ENCODE peak calls at places on chromosomes 12 and 14, in six cellular contexts. L, Z, V, W, P and H are unnamed samples.

GRCh38 chr12:127386723-127387122 is 880.2 kb upstream of the TMEM132C start:
- DNase-seq in L (no peak), P (no peak), W (no peak), V (no peak), Z (no peak), H (no peak)

GRCh38 chr14:50067723-50068495 is 48.5 kb downstream of the VCPKMT start:
- DNase-seq in L (no peak), W (peak), Z (no peak), V (no peak), P (no peak), H (no peak)

GRCh38 chr12:111687255-111687654 is 1.4 kb downstream of the ACAD10 start:
- DNase-seq in V (no peak), P (no peak), Z (no peak), L (no peak), W (peak), H (no peak)

GRCh38 chr12:15074351-15074750 is 101.5 kb downstream of the PDE6H start:
- DNase-seq in Z (no peak), P (no peak), V (no peak), L (no peak), W (no peak), H (no peak)

GRCh38 chr14:103067231-103067954 is 10.0 kb upstream of the CDC42BPB start:
- DNase-seq in P (no peak), L (peak), V (no peak), Z (no peak), W (peak), H (no peak)

GRCh38 chr14:89373185-89373584 is 43.8 kb downstream of the FOXN3 start:
- DNase-seq in W (no peak), V (no peak), P (no peak), Z (no peak), L (no peak), H (no peak)

GRCh38 chr14:33956640-33957039 is 5.8 kb upstream of the EGLN3 start:
- DNase-seq in W (no peak), L (no peak), Z (no peak), V (no peak), P (no peak), H (no peak)

GRCh38 chr14:101473045-101473729 is 88.1 kb upstream of the DIO3 start:
- DNase-seq in P (peak), V (no peak), Z (no peak), L (peak), W (no peak), H (no peak)

GRCh38 chr14:50835280-50835679 is 4.3 kb upstream of the NIN start:
- DNase-seq in L (no peak), W (no peak), V (no peak), P (no peak), Z (no peak), H (no peak)

GRCh38 chr14:75059642-75060041 is 4.2 kb downstream of the ACYP1 start:
- DNase-seq in W (peak), Z (no peak), L (no peak), V (no peak), P (no peak), H (no peak)

GRCh38 chr14:105086833-105087307 is 21.6 kb upstream of the GPR132 start:
- DNase-seq in W (peak), L (peak), V (peak), Z (peak), P (peak), H (peak)

GRCh38 chr12:106188249-106188648 is 49.5 kb upstream of the NUAK1 start:
- DNase-seq in W (no peak), V (no peak), L (no peak), Z (no peak), P (no peak), H (no peak)

GRCh38 chr12:44775916-44776315 is 100.2 kb downstream of the NELL2 start:
- DNase-seq in L (no peak), P (no peak), Z (no peak), V (no peak), W (no peak), H (no peak)

GRCh38 chr12:44771485-44771884 is 104.6 kb downstream of the NELL2 start:
- DNase-seq in V (no peak), W (no peak), L (no peak), P (no peak), Z (no peak), H (no peak)

GRCh38 chr12:44779766-44780165 is 96.3 kb downstream of the NELL2 start:
- DNase-seq in V (no peak), W (no peak), P (no peak), L (no peak), Z (no peak), H (no peak)

GRCh38 chr12:44780221-44780770 is 95.8 kb downstream of the NELL2 start:
- DNase-seq in V (no peak), L (no peak), W (no peak), Z (no peak), P (no peak), H (no peak)

DNA sequence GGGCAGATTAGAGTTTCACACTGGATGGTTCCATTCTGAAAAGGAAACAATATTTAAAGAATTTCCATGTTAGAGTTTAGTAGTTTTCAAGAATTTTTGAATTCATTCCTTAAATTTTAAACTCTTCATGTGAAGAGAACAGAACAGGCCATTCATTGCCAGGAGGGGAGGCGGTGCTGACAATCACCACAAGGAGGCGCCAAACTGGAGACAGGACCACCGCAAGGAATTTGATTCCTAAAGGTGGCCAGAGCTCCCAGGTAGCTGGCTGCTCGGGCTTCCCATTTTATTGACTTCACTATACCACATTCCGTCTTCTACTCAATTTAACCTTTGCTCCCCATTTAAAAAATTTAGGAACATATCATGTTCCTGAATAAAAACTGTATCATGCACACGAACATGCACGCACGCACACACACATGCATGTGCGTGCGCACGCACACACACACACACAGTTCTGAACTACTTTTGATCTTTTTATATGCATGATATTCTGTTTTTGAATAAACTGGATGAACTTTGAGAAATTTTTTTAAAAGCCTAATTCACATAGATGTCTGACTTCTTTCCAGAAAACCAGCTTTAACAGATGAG is 101.2 kb downstream of the NELL2 start:
- DNase-seq in L (peak), V (peak), W (peak), P (no peak), Z (no peak), H (peak)
- TF ChIP-seq CTCF in L (peak), V (peak), W (peak), P (peak), Z (peak), H (peak)

GRCh38 chr12:85310456-85311076 is 30.5 kb downstream of the ALX1 start:
- DNase-seq in P (no peak), V (no peak), Z (no peak), W (peak), L (no peak), H (no peak)
- TF ChIP-seq CTCF in P (peak), V (peak), Z (peak), W (peak), L (no peak), H (peak)

GRCh38 chr12:47585507-47585906 is 120.3 kb downstream of the RPAP3 start:
- DNase-seq in Z (no peak), V (no peak), L (no peak), W (no peak), P (no peak), H (no peak)
- TF ChIP-seq CTCF in Z (no peak), V (no peak), L (no peak), W (no peak), P (no peak), H (no peak)

GRCh38 chr12:3105690-3106479 is 28.7 kb downstream of the TSPAN9 start:
- DNase-seq in L (no peak), W (no peak), P (no peak), Z (no peak), V (no peak), H (no peak)

GRCh38 chr12:3106564-3106963 is 29.4 kb downstream of the TSPAN9 start:
- DNase-seq in P (no peak), W (no peak), V (no peak), Z (no peak), L (no peak), H (no peak)

GRCh38 chr12:3103806-3104205 is 26.6 kb downstream of the TSPAN9 start:
- DNase-seq in P (no peak), Z (no peak), W (no peak), L (no peak), V (no peak), H (no peak)

GRCh38 chr12:3107954-3108353 is 30.8 kb downstream of the TSPAN9 start:
- DNase-seq in W (peak), L (no peak), V (no peak), P (no peak), Z (no peak), H (no peak)

DNA sequence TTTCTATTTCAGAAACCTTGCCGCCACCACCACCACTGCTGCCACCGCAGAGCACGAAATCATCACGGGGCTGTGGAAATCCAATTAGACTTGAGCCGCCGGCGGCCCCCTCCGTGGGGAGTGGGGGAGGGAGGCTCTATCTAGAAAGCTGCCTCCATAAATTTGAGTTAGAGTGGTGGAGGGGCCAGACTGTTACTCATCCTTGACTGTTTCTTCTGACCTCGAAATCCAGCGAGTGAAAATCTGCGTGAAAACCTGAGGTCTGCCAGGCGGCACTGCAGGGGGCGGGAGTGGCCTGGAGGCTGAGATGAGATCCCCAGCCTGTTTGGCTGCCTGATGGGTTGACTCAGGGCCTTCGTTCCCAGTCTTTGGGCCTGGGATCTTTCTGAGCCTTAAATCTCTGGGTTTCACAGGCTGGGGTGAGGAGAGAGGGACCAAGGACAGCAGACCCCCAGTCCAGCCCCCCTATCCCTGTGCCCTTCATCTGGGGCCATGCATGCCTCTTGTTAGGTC is 29.9 kb downstream of the TSPAN9 start:
- DNase-seq in W (no peak), L (no peak), P (no peak), V (peak), Z (no peak), H (no peak)
- TF ChIP-seq CTCF in W (no peak), L (no peak), P (no peak), V (no peak), Z (no peak), H (no peak)

GRCh38 chr14:76810953-76811400 is 1.7 kb downstream of the ANGEL1 start:
- DNase-seq in Z (no peak), W (peak), V (no peak), L (no peak), P (no peak), H (peak)
- TF ChIP-seq CTCF in Z (peak), W (peak), V (no peak), L (no peak), P (peak), H (no peak)

DNA sequence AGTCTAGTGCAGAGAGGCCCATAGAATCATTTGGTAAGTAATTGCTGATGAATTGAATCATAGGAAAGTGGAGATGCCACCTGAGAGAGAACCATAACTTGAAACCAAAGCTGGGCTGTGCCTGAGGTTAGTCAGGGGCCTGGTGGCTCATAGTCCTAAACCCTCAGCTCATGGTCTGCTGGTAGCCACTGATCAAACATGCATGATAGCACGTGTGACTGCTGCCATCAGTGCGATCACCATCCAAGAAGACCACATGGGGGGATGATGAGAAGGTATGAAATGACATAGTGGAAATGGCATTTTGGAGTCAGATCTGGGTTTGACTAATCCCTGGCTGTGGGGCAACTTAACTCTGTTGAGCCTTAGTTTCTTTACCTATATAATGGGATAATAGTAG is 190.5 kb downstream of the CACNA1C start:
- DNase-seq in L (no peak), V (no peak), Z (no peak), W (no peak), P (no peak), H (no peak)
- TF ChIP-seq CTCF in L (no peak), V (no peak), Z (no peak), W (no peak), P (no peak), H (no peak)